ENCODE peak calls at places on chromosomes 12 and 14, in nine cellular contexts. B is MCF 10A, A is fibroblast of the aortic adventitia, K is A673, L is transverse colon, C is endothelial cell, I is stomach, E is GM12878, S is cardiac fibroblast. U is an unnamed sample.

GRCh38 chr14:23102801-23103200 is 2.0 kb downstream of the CIROP start:
- DNase-seq in E (no peak), C (no peak), I (no peak), B (no peak), K (no peak), S (no peak), A (no peak), L (no peak), U (no peak)

GRCh38 chr14:99510556-99511139 is 29.4 kb downstream of the CCNK start:
- DNase-seq in L (no peak), E (no peak), K (no peak), I (no peak), S (no peak), A (no peak), B (no peak), C (no peak), U (no peak)

GRCh38 chr12:3551386-3551785 is 60.4 kb downstream of the PRMT8 start:
- DNase-seq in B (no peak), L (no peak), C (no peak), K (no peak), I (no peak), S (peak), E (no peak), A (no peak), U (peak)

GRCh38 chr12:11916113-11916512 is 154.6 kb upstream of the BCL2L14 start:
- DNase-seq in A (no peak), E (no peak), C (no peak), S (no peak), L (no peak), B (no peak), I (no peak), K (no peak), U (no peak)

GRCh38 chr12:1474567-1475153 is 119.7 kb downstream of the FBXL14 start:
- DNase-seq in C (no peak), L (no peak), B (peak), I (no peak), S (peak), A (peak), K (peak), E (no peak), U (peak)

GRCh38 chr14:92644166-92644565 is 104.3 kb downstream of the LGMN start:
- DNase-seq in B (peak), L (no peak), I (no peak), S (peak), K (no peak), E (no peak), C (no peak), A (peak), U (peak)

GRCh38 chr14:99531221-99532096 is 50.2 kb downstream of the CCNK start:
- DNase-seq in A (peak), I (no peak), L (no peak), E (no peak), S (peak), C (no peak), K (peak), B (no peak), U (peak)

GRCh38 chr14:36856095-36856878 is 194.6 kb downstream of the PAX9 start:
- DNase-seq in I (no peak), E (no peak), K (no peak), L (peak), B (peak), S (no peak), C (no peak), A (no peak), U (no peak)

GRCh38 chr12:34403706-34404376 is 381.5 kb downstream of the ALG10 start:
- DNase-seq in E (no peak), K (no peak), C (peak), L (peak), B (no peak), A (no peak), S (no peak), I (peak), U (no peak)

GRCh38 chr14:78188882-78189281 is 18.7 kb downstream of the NRXN3 start:
- DNase-seq in A (no peak), E (no peak), S (no peak), C (no peak), L (no peak), I (no peak), B (no peak), K (no peak), U (no peak)

GRCh38 chr12:4293299-4293941 is 19.9 kb downstream of the CCND2 start:
- DNase-seq in I (no peak), B (no peak), K (no peak), S (no peak), C (no peak), E (no peak), L (no peak), A (no peak), U (no peak)

GRCh38 chr12:131700271-131700670 is 10.6 kb upstream of the SFSWAP start:
- DNase-seq in S (no peak), L (no peak), C (no peak), B (no peak), A (no peak), I (no peak), K (no peak), E (no peak), U (no peak)

DNA sequence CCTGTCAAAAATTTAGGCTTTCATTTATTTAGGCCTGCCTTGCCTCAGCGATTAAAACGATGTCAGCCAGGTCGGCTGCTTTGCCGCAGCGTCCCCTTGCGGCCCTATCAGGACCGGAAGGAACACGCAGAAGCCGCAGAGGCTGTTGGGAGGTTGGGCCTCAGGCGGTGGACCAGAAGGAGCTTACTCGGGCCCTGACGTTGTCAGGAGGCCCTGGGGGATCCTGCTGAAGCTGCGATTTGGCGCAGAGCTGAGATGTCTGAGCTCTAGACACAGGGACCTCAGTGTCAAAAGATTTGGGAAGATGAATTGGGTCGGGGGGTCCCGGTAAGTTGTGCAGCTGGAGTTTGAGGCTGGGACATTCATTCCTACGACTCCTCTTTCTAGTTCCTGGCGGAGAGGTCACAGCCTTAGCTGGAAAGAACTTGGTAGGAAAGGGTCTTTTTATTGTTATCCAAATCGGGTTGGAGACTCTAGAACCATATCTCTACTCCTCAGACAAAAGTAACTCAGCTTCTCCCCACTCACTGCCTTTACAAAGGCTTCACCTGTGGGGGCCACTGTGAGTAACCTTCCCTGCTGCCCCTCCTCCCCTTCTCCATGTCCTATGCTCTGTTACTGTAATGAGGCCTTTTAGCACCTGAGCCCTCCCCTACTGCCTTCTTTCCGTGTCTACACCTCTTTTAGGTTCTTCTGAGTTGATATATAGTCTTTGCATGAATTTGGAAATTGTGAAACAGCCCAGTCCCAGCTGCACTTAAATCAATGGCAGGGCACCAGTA is 6.6 kb upstream of the ABCD2 start:
- DNase-seq in C (no peak), S (no peak), A (no peak), B (no peak), L (no peak), K (no peak), I (no peak), E (no peak), U (no peak)
- TF ChIP-seq CTCF in C (no peak), S (no peak), A (no peak), B (no peak), L (no peak), K (no peak), I (no peak), E (no peak), U (no peak)

DNA sequence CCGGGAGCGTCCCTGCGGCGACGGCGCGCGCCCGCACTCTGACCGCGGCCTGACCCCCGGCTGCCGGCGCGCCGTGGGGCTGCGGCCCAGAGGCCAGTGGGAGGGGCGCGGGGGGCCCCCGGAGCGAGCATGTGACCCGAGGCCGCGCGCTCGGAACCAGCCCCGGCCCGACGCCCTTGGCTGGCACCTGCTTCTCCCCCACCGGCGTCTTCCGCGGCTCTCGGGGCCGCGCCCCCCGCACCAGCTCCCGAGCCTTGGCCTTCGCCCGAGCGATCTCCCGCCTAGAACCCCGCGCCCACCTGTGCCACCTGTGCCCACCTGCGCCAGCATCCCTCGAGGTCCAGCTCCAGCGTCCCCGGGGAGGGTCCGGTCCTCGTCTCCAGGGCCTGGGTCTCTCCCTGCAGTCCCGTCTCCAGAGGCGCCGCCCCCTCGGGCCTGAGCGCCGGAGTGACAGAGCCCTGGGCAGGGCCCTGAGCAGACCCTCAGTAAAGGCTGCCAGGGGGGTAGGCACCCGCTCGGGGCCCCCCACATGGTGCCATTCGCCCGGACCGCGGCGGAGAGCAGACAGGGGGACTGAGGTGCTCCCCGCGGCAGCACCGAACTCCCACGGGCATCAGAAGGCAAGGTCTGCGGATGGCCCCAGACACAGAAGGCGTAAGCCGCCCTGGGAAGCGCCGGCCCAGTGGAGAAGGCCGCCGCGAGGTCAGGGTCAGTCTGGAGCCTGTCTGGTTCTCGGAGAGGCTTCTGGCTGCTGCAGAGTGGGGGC is 762 bp upstream of the PPP1R13B start:
- DNase-seq in L (peak), A (no peak), C (peak), S (no peak), B (no peak), I (no peak), E (no peak), K (no peak), U (peak)
- TF ChIP-seq CTCF in L (no peak), A (no peak), C (no peak), S (no peak), B (no peak), I (no peak), E (no peak), K (no peak), U (no peak)

GRCh38 chr12:94198872-94199271 is 50.5 kb downstream of the PLXNC1 start:
- DNase-seq in S (no peak), I (no peak), E (no peak), C (no peak), B (no peak), L (no peak), A (no peak), K (no peak), U (no peak)

GRCh38 chr12:94195483-94195882 is 47.1 kb downstream of the PLXNC1 start:
- DNase-seq in B (no peak), C (no peak), S (no peak), L (no peak), I (no peak), K (no peak), E (no peak), A (no peak), U (no peak)

GRCh38 chr12:94200695-94201094 is 52.3 kb downstream of the PLXNC1 start:
- DNase-seq in K (no peak), E (no peak), S (no peak), I (no peak), C (no peak), A (no peak), B (no peak), L (no peak), U (no peak)

GRCh38 chr12:94200069-94200468 is 51.7 kb downstream of the PLXNC1 start:
- DNase-seq in E (no peak), L (no peak), B (no peak), A (no peak), I (no peak), K (no peak), C (no peak), S (no peak), U (no peak)

GRCh38 chr12:94198469-94198868 is 50.1 kb downstream of the PLXNC1 start:
- DNase-seq in L (no peak), K (no peak), A (no peak), I (no peak), E (no peak), S (no peak), C (no peak), B (no peak), U (no peak)
- TF ChIP-seq CTCF in L (no peak), K (no peak), A (no peak), I (no peak), E (no peak), S (no peak), C (no peak), B (no peak), U (no peak)

GRCh38 chr14:67133595-67134441 is 55.4 kb upstream of the GARIN2 start:
- DNase-seq in B (no peak), E (no peak), L (no peak), C (no peak), A (peak), I (no peak), S (no peak), K (no peak), U (no peak)

GRCh38 chr14:67137744-67138371 is 51.4 kb upstream of the GARIN2 start:
- DNase-seq in I (no peak), L (no peak), E (no peak), S (peak), C (no peak), K (peak), B (peak), A (peak), U (peak)
- TF ChIP-seq CTCF in I (no peak), L (no peak), E (peak), S (peak), C (peak), K (peak), B (peak), A (peak), U (peak)

DNA sequence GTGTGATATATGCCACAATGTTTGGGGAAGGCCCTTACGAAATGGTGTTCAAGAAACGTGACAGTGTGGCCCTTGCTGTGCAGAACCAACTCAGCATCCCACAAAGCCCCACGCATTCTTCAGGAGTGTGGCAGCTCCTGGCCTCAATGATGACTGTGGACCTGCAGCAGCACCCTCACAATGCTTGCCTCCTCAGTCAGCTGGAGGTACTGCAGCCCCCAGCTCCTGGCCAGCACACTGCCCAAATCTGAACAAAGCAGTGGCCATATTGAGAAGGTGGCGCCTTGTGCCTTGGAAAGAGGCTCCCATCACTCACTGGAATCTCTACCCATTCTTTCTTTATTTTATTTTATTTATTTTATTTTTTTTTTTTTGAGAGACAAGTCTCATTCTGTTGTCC is 10.4 kb downstream of the POLE2 start:
- DNase-seq in K (no peak), E (no peak), L (no peak), B (no peak), C (no peak), S (no peak), I (no peak), A (no peak), U (no peak)
- TF ChIP-seq CTCF in K (no peak), E (peak), L (no peak), B (no peak), C (no peak), S (peak), I (no peak), A (peak), U (no peak)

GRCh38 chr12:85275359-85275758 is 4.7 kb upstream of the ALX1 start:
- DNase-seq in C (no peak), E (no peak), L (no peak), B (peak), S (no peak), I (no peak), K (peak), A (peak), U (no peak)

GRCh38 chr12:85278598-85279448 is 1.2 kb upstream of the ALX1 start:
- DNase-seq in S (no peak), B (no peak), A (no peak), I (no peak), E (no peak), L (no peak), C (no peak), K (no peak), U (no peak)

GRCh38 chr12:85279449-85280137 is 427 bp upstream of the ALX1 start:
- DNase-seq in S (no peak), E (no peak), L (no peak), B (no peak), I (no peak), C (peak), K (no peak), A (peak), U (no peak)

GRCh38 chr12:85280138-85280983 is at the start of gene ALX1:
- DNase-seq in L (peak), C (peak), S (peak), B (no peak), E (no peak), A (peak), K (peak), I (no peak), U (peak)

DNA sequence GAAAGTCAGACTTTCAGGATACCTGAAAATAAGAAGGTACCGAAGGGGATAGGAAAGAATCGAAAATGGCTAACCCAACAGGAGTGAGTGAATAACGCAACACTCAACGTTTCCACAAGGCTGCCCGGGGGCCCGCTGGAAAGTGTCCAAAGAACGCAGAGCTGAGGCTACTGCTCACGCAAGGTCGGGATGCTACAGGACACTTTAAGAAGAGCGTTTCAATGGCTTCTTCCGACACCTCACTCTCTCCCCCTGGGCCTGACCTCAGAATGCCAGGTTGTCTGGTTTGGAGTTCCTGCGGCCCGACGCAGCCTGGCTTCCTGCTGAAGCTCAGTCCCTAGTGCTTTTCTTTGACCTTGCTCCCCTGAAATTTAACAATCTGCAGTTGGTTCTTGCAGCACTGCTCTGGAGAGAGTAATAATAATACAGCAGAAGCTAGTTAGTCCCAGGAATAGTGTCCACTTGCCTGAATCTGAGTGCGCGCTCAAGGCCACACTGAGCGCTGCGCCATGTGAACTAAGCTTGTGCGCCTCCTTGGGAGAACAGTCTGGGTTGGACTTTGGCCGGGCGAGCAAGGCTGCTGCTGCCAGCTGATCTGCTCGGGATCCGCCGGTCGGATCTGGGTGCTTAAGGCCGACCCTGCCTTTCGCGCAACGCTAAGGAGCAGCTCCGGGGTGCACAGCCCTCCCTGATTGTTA is 2.0 kb upstream of the ALX1 start:
- DNase-seq in B (no peak), L (peak), A (no peak), I (no peak), K (no peak), S (no peak), C (peak), E (no peak), U (no peak)
- TF ChIP-seq CTCF in B (no peak), L (no peak), A (no peak), I (no peak), K (no peak), S (no peak), C (no peak), E (no peak), U (no peak)